ENCODE peak calls at places on chromosomes 5 and 9, in six cellular contexts. H is HCT116, B is sigmoid colon, L is esophagus muscularis mucosa, O is stomach, G is spleen. P is an unnamed sample.

GRCh38 chr9:109258619-109259321 is 62.1 kb downstream of the EPB41L4B start:
- DNase-seq in H (no peak), B (no peak), L (no peak), O (no peak), G (no peak), P (no peak)

GRCh38 chr5:93294184-93294583 is 286.8 kb downstream of the NR2F1-AS1 start:
- DNase-seq in H (no peak), B (no peak), L (no peak), O (no peak), G (no peak), P (no peak)

GRCh38 chr5:96876292-96876850 is at the start of gene ERAP2:
- DNase-seq in H (no peak), B (no peak), L (peak; percentile 79), O (no peak), G (no peak), P (no peak)

GRCh38 chr5:56838409-56839039 is 23.2 kb downstream of the MAP3K1 start:
- DNase-seq in H (no peak), B (no peak), L (no peak), O (no peak), G (no peak), P (no peak)

GRCh38 chr5:180133971-180134508 is 62.5 kb upstream of the RNF130 start:
- DNase-seq in H (no peak), B (no peak), L (peak; percentile 90), O (peak; percentile 9), G (peak; percentile 66), P (peak; percentile 71)

GRCh38 chr9:101705135-101705661 is 33.2 kb downstream of the GRIN3A start:
- DNase-seq in H (no peak), B (no peak), L (no peak), O (no peak), G (peak; percentile 72), P (no peak)

GRCh38 chr5:668299-668995 is 24.7 kb downstream of the TPPP start:
- DNase-seq in H (no peak), B (no peak), L (no peak), O (no peak), G (peak; percentile 53), P (no peak)

GRCh38 chr5:55437859-55438206 is 96.9 kb downstream of the PLPP1 start:
- DNase-seq in H (no peak), B (no peak), L (no peak), O (no peak), G (no peak), P (no peak)

GRCh38 chr5:90709323-90710148 is 150.9 kb downstream of the ADGRV1 start:
- DNase-seq in H (peak; percentile 40), B (no peak), L (no peak), O (peak; percentile 30), G (no peak), P (no peak)

GRCh38 chr9:98707158-98708102 is 1.3 kb downstream of the GABBR2 start:
- DNase-seq in H (peak; percentile 3), B (no peak), L (no peak), O (peak; percentile 29), G (no peak), P (no peak)

GRCh38 chr9:127183814-127184582 is 61.6 kb upstream of the ANGPTL2 start:
- DNase-seq in H (no peak), B (peak; percentile 88), L (no peak), O (no peak), G (peak; percentile 72), P (no peak)

GRCh38 chr9:28234899-28235277 is 661.6 kb upstream of the C9orf72 start:
- DNase-seq in H (no peak), B (no peak), L (no peak), O (no peak), G (no peak), P (no peak)

GRCh38 chr5:108521841-108522506 is 140.1 kb upstream of the FBXL17 start:
- DNase-seq in H (peak; percentile 52), B (no peak), L (no peak), O (no peak), G (no peak), P (no peak)

GRCh38 chr9:132412089-132412488 is 2.1 kb downstream of the CFAP77 start:
- DNase-seq in H (peak; percentile 8), B (no peak), L (no peak), O (no peak), G (no peak), P (no peak)

GRCh38 chr9:12091865-12092527 is 601.2 kb upstream of the TYRP1 start:
- DNase-seq in H (no peak), B (no peak), L (no peak), O (no peak), G (peak; percentile 47), P (no peak)

GRCh38 chr5:107369622-107370021 is 301.1 kb downstream of the EFNA5 start:
- DNase-seq in H (no peak), B (no peak), L (no peak), O (no peak), G (no peak), P (no peak)

GRCh38 chr9:137912671-137913070 is 35.1 kb downstream of the CACNA1B start:
- DNase-seq in H (no peak), B (no peak), L (no peak), O (no peak), G (no peak), P (peak; percentile 93)

GRCh38 chr5:2302169-2302568 is 419.4 kb upstream of the IRX4 start:
- DNase-seq in H (no peak), B (no peak), L (no peak), O (no peak), G (no peak), P (no peak)

GRCh38 chr5:2307631-2308030 is 424.9 kb upstream of the IRX4 start:
- DNase-seq in H (no peak), B (no peak), L (no peak), O (no peak), G (no peak), P (no peak)

GRCh38 chr5:2310946-2311345 is 428.2 kb upstream of the IRX4 start:
- DNase-seq in H (no peak), B (no peak), L (no peak), O (no peak), G (no peak), P (no peak)

GRCh38 chr5:2303391-2304100 is 420.8 kb upstream of the IRX4 start:
- DNase-seq in H (no peak), B (no peak), L (no peak), O (no peak), G (no peak), P (no peak)

DNA sequence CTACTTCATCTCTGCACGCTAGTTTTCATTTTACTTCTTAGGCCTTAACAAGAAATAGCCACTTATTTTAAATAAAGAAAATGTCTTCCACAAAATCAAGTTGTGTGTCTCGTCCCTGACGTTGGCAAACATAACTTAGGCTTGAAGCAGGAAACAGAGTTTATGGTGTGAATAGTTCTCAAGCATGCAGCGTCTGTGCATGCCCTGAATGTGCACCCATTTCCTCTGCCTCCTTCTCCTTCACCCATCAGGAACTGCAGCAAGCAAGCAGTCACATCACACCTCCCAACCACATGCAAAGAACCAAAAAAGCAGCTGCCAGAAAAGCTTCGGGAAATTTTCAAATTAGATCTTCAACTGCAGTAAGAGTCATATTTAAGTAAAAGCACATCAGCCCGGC is 424.0 kb upstream of the IRX4 start:
- DNase-seq in H (no peak), B (no peak), L (no peak), O (no peak), G (no peak), P (no peak)
- H3K9me3 ChIP-seq in H (no peaks in the 10 kb centered on the region), B (no peaks in the 10 kb centered on the region), L (no peaks in the 10 kb centered on the region), O (no peaks in the 10 kb centered on the region), G (no peaks in the 10 kb centered on the region), P (no peaks in the 10 kb centered on the region)

DNA sequence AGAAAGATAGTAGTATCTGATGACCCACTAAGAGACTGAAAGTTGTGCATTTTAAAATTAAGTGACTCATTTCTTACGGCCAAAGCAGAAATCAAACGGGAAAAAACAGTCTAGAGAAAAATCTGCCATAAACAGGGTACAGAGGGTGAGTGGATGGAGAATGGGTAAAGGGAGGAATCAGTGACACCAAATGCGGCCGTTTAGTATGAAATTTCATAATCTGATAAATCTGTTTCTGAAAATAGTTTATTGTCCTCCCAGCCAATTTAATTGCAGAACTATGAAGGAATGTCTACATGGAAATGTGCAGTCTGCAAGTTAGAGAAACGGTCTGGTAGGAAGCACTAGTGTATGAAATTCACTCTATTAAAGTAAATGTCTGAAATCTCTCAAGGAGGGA is 39.5 kb downstream of the ADAMTS12 start:
- DNase-seq in H (no peak), B (no peak), L (no peak), O (no peak), G (no peak), P (no peak)
- H3K4me1 ChIP-seq in H (no peaks in the 10 kb centered on the region), B (peaks cover 29% of the 10 kb centered on the region), L (peaks cover 40% of the 10 kb centered on the region), O (peaks cover 20% of the 10 kb centered on the region), G (no peaks in the 10 kb centered on the region), P (peaks cover 8% of the 10 kb centered on the region)

GRCh38 chr5:111749303-111750026 is 7.5 kb downstream of the NREP start:
- DNase-seq in H (no peak), B (no peak), L (no peak), O (no peak), G (no peak), P (no peak)

GRCh38 chr5:111746791-111747190 is 10.2 kb downstream of the NREP start:
- DNase-seq in H (no peak), B (no peak), L (no peak), O (no peak), G (no peak), P (no peak)

GRCh38 chr5:111747336-111747735 is 9.7 kb downstream of the NREP start:
- DNase-seq in H (no peak), B (no peak), L (no peak), O (no peak), G (no peak), P (no peak)

GRCh38 chr5:111745075-111745474 is 11.9 kb downstream of the NREP start:
- DNase-seq in H (no peak), B (no peak), L (no peak), O (no peak), G (no peak), P (no peak)

DNA sequence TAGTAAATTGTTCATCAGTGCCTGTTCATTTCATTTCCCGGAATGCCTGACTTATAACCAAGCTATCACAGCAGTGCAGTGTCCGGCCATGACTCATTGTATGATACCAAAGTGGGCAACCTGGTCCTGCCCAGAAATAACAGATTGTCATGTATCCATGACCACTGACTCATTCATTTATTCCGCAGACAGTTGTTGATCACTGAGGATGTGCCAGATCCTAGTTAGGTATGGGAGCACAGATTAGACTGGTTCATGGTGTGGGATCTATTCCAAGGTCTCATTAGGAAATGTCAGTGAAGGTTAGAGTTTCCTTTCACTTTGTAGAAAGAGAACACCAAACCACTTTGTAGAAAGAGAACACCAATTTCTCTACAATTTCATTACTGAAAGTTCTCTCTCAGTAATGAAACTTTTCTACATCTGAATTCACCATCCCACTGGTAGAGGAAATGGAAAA is 8.7 kb downstream of the NREP start:
- DNase-seq in H (peak; percentile 16), B (no peak), L (no peak), O (no peak), G (no peak), P (no peak)
- TF ChIP-seq POLR2AphosphoS5 in H (no peak), B (no peak), L (peak; percentile 19), O (no peak), G (peak; percentile 39), P (no peak)

DNA sequence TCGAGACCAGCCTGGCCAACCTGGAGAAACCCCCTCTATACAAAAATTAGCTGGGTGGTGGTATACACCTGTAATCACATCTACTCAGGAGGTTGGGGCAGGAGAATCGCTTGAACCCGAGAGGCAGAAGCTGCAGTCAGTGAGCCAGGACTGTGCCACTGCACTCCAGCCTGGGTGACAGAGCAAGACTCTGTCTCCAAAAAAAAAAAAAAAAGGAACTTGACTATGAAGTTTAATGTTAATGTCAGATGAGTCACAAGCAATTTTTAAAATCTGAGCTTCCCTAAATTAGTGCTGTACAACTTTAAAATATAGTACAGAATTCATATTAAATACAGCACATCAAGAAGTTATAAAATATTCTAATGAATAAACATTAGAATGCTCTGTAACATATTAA is 1.5 kb downstream of the MEIKIN start:
- DNase-seq in H (no peak), B (no peak), L (no peak), O (no peak), G (no peak), P (no peak)
- H3K9me3 ChIP-seq in H (no peaks in the 10 kb centered on the region), B (no peaks in the 10 kb centered on the region), L (no peaks in the 10 kb centered on the region), O (no peaks in the 10 kb centered on the region), G (no peaks in the 10 kb centered on the region), P (no peaks in the 10 kb centered on the region)